ENCODE peak calls at places on chromosome 11, in ten cellular contexts. W, J, M, F, Y, V, L, G, P and C are unnamed samples.

GRCh38 chr11:79062814-79063762 is 377.7 kb downstream of the TENM4 start:
- DNase-seq in G (no peak), M (peak), Y (no peak), F (no peak), J (peak), P (peak), W (no peak), V (no peak), L (no peak), C (no peak)

GRCh38 chr11:27497284-27497866 is 9.2 kb downstream of the LIN7C start:
- DNase-seq in F (no peak), M (no peak), G (no peak), W (no peak), J (no peak), P (no peak), L (no peak), V (no peak), Y (no peak), C (no peak)

GRCh38 chr11:120342678-120343077 is 6.5 kb downstream of the ARHGEF12 start:
- DNase-seq in M (no peak), P (no peak), G (no peak), F (no peak), Y (no peak), J (no peak), V (no peak), L (no peak), W (no peak), C (no peak)

GRCh38 chr11:77823775-77824174 is 2.8 kb downstream of the AAMDC start:
- DNase-seq in P (no peak), G (no peak), V (no peak), W (no peak), F (no peak), L (no peak), M (no peak), J (no peak), Y (no peak), C (no peak)

GRCh38 chr11:111736191-111736590 is 30.0 kb downstream of the PPP2R1B start:
- DNase-seq in P (no peak), Y (no peak), M (no peak), F (no peak), V (no peak), L (no peak), W (peak), G (no peak), J (no peak), C (peak)

GRCh38 chr11:83087035-83087434 is 15.3 kb upstream of the RAB30 start:
- DNase-seq in F (no peak), L (no peak), J (no peak), G (no peak), M (no peak), W (no peak), V (no peak), Y (no peak), P (no peak), C (no peak)

GRCh38 chr11:1838426-1839131 is at the start of gene TNNI2:
- DNase-seq in V (no peak), J (no peak), M (no peak), G (peak), Y (peak), L (no peak), W (peak), P (no peak), F (no peak), C (no peak)

GRCh38 chr11:70470127-70470526 is 71.8 kb downstream of the CTTN start:
- DNase-seq in M (peak), W (no peak), Y (no peak), L (no peak), G (no peak), V (no peak), F (no peak), P (no peak), J (no peak), C (no peak)

GRCh38 chr11:81644239-81644840 is 1089.3 kb downstream of the FAM181B start:
- DNase-seq in F (no peak), G (no peak), L (no peak), M (no peak), W (no peak), V (no peak), P (peak), J (peak), Y (peak), C (peak)

GRCh38 chr11:6362185-6362867 is 27.9 kb upstream of the SMPD1 start:
- DNase-seq in P (no peak), Y (no peak), J (no peak), W (no peak), L (no peak), M (peak), G (peak), F (no peak), V (no peak), C (no peak)

DNA sequence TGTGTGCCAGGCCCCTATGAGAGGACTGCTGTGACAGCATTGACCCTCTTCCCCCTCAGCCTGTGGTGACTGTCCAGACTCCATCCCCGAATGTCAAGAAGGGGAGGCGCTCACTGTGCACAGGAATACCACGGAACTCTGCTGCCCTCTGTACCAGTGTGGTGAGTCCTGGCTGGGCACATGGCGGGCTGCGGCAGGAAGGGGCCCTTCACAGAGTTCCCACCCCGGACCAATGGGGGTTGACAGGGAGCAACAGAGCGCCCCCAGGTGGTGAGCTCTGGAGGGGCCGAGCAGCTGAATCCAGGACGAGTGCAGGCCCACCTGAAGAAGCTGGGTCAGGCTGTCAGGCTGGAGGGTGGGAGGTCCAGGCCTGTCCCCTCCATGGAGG is 83.8 kb upstream of the MYOD1 start:
- DNase-seq in V (no peak), G (no peak), L (no peak), J (no peak), W (no peak), Y (no peak), F (no peak), M (no peak), P (no peak), C (no peak)
- TF ChIP-seq CTCF in V (no peak), G (no peak), L (no peak), J (peak), W (no peak), Y (no peak), F (no peak), M (no peak), P (no peak), C (no peak)

DNA sequence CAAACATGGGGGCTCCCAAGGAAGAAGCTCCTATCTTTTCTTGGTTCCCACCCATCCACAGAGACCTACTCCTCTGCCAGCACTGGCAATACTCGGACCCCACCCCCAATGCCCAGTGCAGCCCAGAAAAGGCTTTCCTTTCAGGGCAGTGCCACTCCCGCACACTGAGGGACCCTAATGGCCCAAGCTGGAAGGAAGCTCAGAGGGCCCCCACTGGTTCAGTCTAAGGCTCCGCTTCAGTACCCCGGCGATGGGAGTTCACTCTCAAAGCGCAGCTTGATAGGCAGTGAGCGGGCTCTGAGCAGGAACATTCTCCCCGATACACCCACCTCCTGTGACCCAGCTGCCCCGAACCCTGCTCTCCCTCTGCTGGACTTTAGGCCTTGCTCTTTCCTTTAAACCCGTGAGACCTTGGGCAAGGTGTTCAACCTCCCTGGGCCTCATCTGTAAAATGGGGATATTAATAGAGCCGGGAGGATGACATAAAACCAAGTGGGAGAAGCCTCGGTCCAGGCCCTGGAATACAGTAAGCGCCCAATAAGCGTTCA is 48.4 kb downstream of the CHRDL2 start:
- DNase-seq in L (no peak), W (peak), G (no peak), P (no peak), F (no peak), J (no peak), M (peak), Y (peak), V (no peak), C (no peak)
- TF ChIP-seq POLR2A in L (no peak), W (no peak), G (no peak), P (no peak), F (no peak), J (no peak), M (no peak), Y (no peak), V (no peak), C (no peak)

GRCh38 chr11:662689-663274 is 25.7 kb downstream of the DRD4 start:
- DNase-seq in L (no peak), J (peak), W (peak), G (peak), F (peak), V (peak), M (peak), P (peak), Y (peak), C (peak)
- TF ChIP-seq CTCF in L (peak), J (peak), W (peak), G (peak), F (peak), V (peak), M (peak), P (peak), Y (peak), C (peak)

GRCh38 chr11:67404515-67405195 is 772 bp downstream of the TBC1D10C start:
- DNase-seq in Y (no peak), L (no peak), F (no peak), G (no peak), V (no peak), M (no peak), J (no peak), P (no peak), W (peak), C (no peak)
- TF ChIP-seq POLR2A in Y (no peak), L (no peak), F (no peak), G (no peak), V (no peak), M (no peak), J (no peak), P (no peak), W (no peak), C (no peak)

GRCh38 chr11:57466680-57467079 is 6.4 kb downstream of the RTN4RL2 start:
- DNase-seq in Y (no peak), P (no peak), G (no peak), M (no peak), F (no peak), L (no peak), J (no peak), W (no peak), V (no peak), C (no peak)
- TF ChIP-seq CTCF in Y (no peak), P (no peak), G (no peak), M (no peak), F (no peak), L (no peak), J (no peak), W (no peak), V (no peak), C (no peak)

DNA sequence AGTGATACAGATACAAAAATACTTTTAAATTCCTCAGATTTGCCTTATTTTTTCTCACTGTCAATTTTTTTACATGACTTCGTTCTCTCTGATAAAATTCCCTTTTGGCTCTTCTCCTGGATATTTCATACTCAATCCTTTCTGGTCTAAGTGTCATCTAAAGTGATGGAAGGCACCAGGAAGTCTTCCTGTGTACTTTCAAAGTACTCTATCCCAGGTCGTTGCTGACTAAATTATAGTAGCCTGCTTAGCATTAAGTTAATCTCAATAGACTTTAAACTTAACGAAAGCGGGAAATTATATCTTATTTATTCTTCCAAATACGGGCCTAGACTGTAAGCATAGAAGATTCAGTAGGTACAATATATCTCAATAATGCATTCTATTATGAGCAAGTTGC is 67.8 kb downstream of the CASP12 start:
- DNase-seq in W (no peak), G (no peak), M (no peak), F (no peak), P (no peak), L (no peak), J (no peak), V (no peak), Y (no peak), C (no peak)
- TF ChIP-seq POLR2A in W (no peak), G (no peak), M (no peak), F (no peak), P (no peak), L (no peak), J (no peak), V (no peak), Y (no peak), C (no peak)

GRCh38 chr11:86230196-86230813 is 14.2 kb upstream of the EED start:
- DNase-seq in V (no peak), M (no peak), W (no peak), G (no peak), J (peak), Y (no peak), P (no peak), L (no peak), F (no peak), C (no peak)
- TF ChIP-seq CTCF in V (no peak), M (no peak), W (no peak), G (no peak), J (peak), Y (no peak), P (no peak), L (no peak), F (no peak), C (no peak)

DNA sequence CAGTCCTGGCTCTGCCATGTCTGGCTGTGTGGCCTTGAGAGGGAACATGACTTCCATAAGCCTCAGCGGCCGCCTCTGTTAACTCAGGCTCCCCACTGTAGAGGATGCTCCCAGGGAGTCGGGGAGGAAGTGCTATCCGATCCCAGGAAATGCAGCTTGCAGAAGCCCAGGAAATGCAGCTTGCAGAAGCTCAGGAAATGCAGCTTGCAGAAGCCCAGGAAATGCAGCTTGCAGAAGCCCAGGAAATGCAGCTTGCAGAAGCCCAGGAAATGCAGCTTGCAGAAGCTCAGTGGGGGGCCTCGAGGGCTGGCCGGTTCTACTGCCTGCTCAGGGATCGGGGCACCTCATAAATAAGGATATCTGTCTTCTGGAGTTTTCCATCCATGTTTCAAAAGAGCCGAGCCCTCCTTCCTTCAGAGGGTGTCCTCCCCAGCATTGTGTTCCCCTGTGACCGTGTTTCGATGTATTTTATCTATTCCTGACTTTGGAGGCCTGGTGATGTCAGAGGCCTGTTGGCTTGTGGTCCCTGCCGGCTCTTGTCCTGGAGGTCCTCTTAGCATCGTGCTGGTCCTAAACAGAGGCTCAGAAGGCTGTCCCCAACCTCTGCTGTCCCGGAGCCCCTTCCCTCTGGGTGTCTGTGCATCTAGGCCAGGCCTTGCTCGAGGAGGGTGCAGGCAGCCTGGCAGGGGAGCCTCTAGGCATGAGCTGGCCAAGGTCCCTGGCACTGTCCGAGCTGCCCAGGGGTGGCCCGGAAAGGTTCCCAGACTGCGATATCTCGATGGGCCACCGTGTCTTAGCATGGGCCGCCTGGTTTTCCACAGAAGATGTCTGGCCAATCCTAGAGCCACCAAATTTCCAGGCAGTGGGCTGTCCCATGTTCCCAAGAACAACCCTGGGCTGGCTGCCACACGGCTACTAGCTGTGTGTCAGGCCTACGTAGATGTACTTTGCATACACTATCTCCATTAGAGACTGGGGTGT is 24.9 kb upstream of the SMIM38 start:
- DNase-seq in G (peak), L (no peak), V (no peak), Y (peak), P (no peak), M (peak), J (no peak), W (peak), F (no peak), C (no peak)
- TF ChIP-seq POLR2A in G (no peak), L (no peak), V (no peak), Y (no peak), P (no peak), M (no peak), J (no peak), W (no peak), F (no peak), C (no peak)

GRCh38 chr11:64007629-64008282 is 21.5 kb downstream of the OTUB1 start:
- DNase-seq in V (peak), G (peak), M (peak), Y (peak), F (peak), P (peak), J (peak), L (no peak), W (peak), C (peak)
- TF ChIP-seq CTCF in V (peak), G (no peak), M (peak), Y (peak), F (peak), P (no peak), J (peak), L (no peak), W (peak), C (peak)

DNA sequence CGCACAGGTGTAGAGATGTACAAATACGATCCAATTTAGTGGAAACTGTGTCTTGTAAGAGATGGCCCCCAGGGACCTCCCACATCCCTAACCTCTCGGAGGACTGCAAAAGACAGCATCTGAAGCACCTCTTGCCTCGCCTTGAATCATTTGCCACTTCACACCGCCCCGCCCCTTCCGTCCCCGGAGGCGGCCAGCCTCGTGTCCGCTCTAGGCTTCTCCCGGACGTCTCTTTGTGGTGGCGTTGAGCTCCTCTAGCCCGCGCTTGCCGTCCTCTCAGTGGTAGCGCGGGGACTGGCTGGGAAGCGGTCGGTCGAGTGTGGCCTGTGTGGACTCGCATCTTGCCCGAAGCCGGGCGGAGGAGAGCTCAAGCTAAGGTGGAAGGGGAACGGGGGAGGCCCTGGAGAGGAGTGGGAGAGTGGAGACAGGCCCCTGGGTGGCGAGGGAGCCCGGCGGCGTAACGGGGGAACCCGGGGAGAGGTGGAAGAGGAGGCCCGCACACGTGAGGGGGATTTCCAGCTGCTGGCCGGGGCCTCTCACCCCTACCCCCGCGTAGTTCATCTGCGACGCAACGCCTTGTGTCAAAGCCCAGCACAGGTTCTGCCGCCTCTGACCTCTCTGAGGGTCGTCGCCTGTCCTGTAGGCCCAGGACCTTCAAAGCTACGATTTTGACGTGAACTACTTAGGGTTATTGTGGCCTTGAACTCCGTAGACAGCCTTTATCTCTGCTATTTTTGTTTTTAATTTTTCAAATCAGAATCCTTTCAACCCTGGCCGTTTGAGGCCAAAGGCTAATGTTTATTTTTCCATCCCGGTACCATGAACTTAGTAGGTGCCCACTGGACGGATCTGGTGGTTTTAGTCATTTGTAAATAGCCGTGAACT is at the start of gene ARL14EP:
- DNase-seq in J (peak), V (peak), P (peak), G (peak), F (peak), Y (peak), W (peak), L (peak), M (peak), C (peak)
- TF ChIP-seq POLR2A in J (peak), V (peak), P (peak), G (no peak), F (peak), Y (peak), W (no peak), L (peak), M (peak), C (peak)